ENCODE peak calls at places on chromosomes 1 and 21, in four cellular contexts. L is NCI-H1105, R is mesendoderm, B is nephron progenitor cell. A is an unnamed sample.

GRCh38 chr1:84122780-84123382 is 21.2 kb upstream of the PRKACB start:
- DNase-seq in L (peak), R (peak), B (peak), A (peak)

GRCh38 chr1:183554577-183554976 is 35.7 kb downstream of the NCF2 start:
- DNase-seq in L (no peak), R (no peak), B (no peak), A (no peak)

GRCh38 chr1:10152709-10153284 is 57.6 kb upstream of the KIF1B start:
- DNase-seq in L (peak), R (peak), B (peak), A (peak)

GRCh38 chr1:41671116-41671755 is 186.8 kb upstream of the EDN2 start:
- DNase-seq in L (no peak), R (no peak), B (no peak), A (no peak)

GRCh38 chr21:31945576-31945975 is 72.8 kb downstream of the HUNK start:
- DNase-seq in L (no peak), R (no peak), B (no peak), A (no peak)

GRCh38 chr1:218369688-218370511 is 24.8 kb downstream of the TGFB2 start:
- DNase-seq in L (no peak), R (no peak), B (no peak), A (no peak)

GRCh38 chr1:47753808-47754207 is 243.4 kb downstream of the TRABD2B start:
- DNase-seq in L (no peak), R (no peak), B (no peak), A (no peak)

GRCh38 chr1:213014642-213015041 is 1.0 kb downstream of the ANGEL2 start:
- DNase-seq in L (no peak), R (peak), B (no peak), A (no peak)

GRCh38 chr1:95067069-95067468 is 5.7 kb downstream of the ALG14 start:
- DNase-seq in L (peak), R (no peak), B (no peak), A (no peak)

GRCh38 chr1:200041337-200042118 is 14.0 kb downstream of the NR5A2 start:
- DNase-seq in L (no peak), R (peak), B (peak), A (no peak)

GRCh38 chr1:36366091-36366661 is 19.5 kb downstream of the STK40 start:
- DNase-seq in L (no peak), R (peak), B (peak), A (peak)

GRCh38 chr1:29284961-29285560 is 48.7 kb downstream of the PTPRU start:
- DNase-seq in L (no peak), R (no peak), B (no peak), A (no peak)

GRCh38 chr1:247322437-247322836 is 9.2 kb downstream of the ZNF496 start:
- DNase-seq in L (no peak), R (no peak), B (no peak), A (no peak)

GRCh38 chr1:33117440-33118085 is 36.6 kb downstream of the AZIN2 start:
- DNase-seq in L (no peak), R (no peak), B (no peak), A (no peak)